ENCODE peak calls at places on chromosomes 1 and 21, in five cellular contexts. X is tibial nerve; G is cardiac muscle cell; A is transverse colon; P is CD8-positive, alpha-beta T cell. T is an unnamed sample. For H3K36me3, the result is how much of the 10 kb centered on the place peaks cover.

GRCh38 chr21:39654951-39655350 is 42.2 kb downstream of the B3GALT5 start:
- DNase-seq in X (no peak), G (no peak), A (no peak), P (no peak), T (no peak)

GRCh38 chr1:183124259-183124658 is 61.8 kb upstream of the LAMC2 start:
- DNase-seq in X (no peak), G (no peak), A (peak), P (no peak), T (no peak)

GRCh38 chr1:66925944-66926343 is 1.2 kb downstream of the MIER1 start:
- DNase-seq in X (no peak), G (no peak), A (no peak), P (no peak), T (peak)

GRCh38 chr1:37096523-37096922 is 62.2 kb upstream of the GRIK3 start:
- DNase-seq in X (no peak), G (no peak), A (no peak), P (no peak), T (peak)

GRCh38 chr1:4702927-4703326 is 48.5 kb downstream of the AJAP1 start:
- DNase-seq in X (no peak), G (peak), A (no peak), P (no peak), T (no peak)

GRCh38 chr1:172206256-172206655 is 214.2 kb upstream of the C1orf105 start:
- DNase-seq in X (no peak), G (no peak), A (no peak), P (no peak), T (no peak)

GRCh38 chr21:41751621-41752020 is 15.2 kb downstream of the RIPK4 start:
- DNase-seq in X (no peak), G (no peak), A (no peak), P (no peak), T (no peak)

GRCh38 chr1:7572654-7573152 is 198.4 kb upstream of the VAMP3 start:
- DNase-seq in X (no peak), G (no peak), A (peak), P (no peak), T (no peak)

GRCh38 chr1:69700770-69701169 is 133.0 kb downstream of the LRRC7 start:
- DNase-seq in X (no peak), G (peak), A (no peak), P (no peak), T (peak)

GRCh38 chr1:173475564-173476196 is 1.5 kb upstream of the PRDX6 start:
- DNase-seq in X (no peak), G (peak), A (peak), P (no peak), T (no peak)

GRCh38 chr1:21539933-21540332 is 30.7 kb downstream of the ALPL start:
- DNase-seq in X (no peak), G (no peak), A (peak), P (no peak), T (peak)

GRCh38 chr1:20719871-20720620 is 2.2 kb upstream of the KIF17 start:
- DNase-seq in X (no peak), G (no peak), A (peak), P (no peak), T (peak)

GRCh38 chr1:58748625-58749198 is 35.1 kb downstream of the JUN start:
- DNase-seq in X (no peak), G (no peak), A (no peak), P (no peak), T (no peak)

GRCh38 chr1:58746182-58746581 is 37.7 kb downstream of the JUN start:
- DNase-seq in X (no peak), G (no peak), A (no peak), P (no peak), T (no peak)

GRCh38 chr1:58745666-58746065 is 38.2 kb downstream of the JUN start:
- DNase-seq in X (no peak), G (no peak), A (no peak), P (no peak), T (no peak)

GRCh38 chr1:58745086-58745485 is 38.8 kb downstream of the JUN start:
- DNase-seq in X (no peak), G (no peak), A (no peak), P (no peak), T (no peak)

GRCh38 chr1:58746757-58747156 is 37.1 kb downstream of the JUN start:
- DNase-seq in X (no peak), G (no peak), A (no peak), P (no peak), T (no peak)
- TF ChIP-seq CTCF in X (no peak), G (no peak), A (no peak), P (no peak), T (no peak)

GRCh38 chr21:46206163-46207005 is 22.1 kb upstream of the SPATC1L start:
- DNase-seq in X (no peak), G (no peak), A (peak), P (no peak), T (no peak)

GRCh38 chr21:46205121-46205520 is 20.9 kb upstream of the SPATC1L start:
- DNase-seq in X (no peak), G (no peak), A (no peak), P (no peak), T (no peak)

GRCh38 chr21:46207920-46208571 is 20.5 kb downstream of the LSS start:
- DNase-seq in X (no peak), G (no peak), A (no peak), P (no peak), T (no peak)

GRCh38 chr21:46207006-46207919 is 21.3 kb downstream of the LSS start:
- DNase-seq in X (no peak), G (no peak), A (no peak), P (no peak), T (no peak)

DNA sequence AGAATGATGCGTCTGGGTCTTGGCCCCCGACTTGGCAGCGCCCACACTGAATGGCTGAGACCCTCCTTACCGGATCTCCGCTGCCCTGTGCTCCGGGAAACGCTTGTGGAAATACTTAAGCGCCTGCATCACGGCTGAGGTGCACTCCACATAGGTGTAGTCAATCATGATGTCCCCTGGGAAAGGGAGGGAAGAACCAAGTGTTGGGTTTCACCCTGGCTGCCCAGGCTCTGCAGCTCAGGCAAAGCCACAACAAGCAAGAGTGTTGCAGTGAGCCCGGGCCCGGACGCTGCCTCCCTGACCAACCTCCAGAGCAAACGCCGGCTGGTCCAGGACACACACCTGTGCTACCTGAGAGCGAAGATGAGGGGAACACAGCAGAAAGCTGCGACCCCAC is 21.5 kb upstream of the SPATC1L start:
- DNase-seq in X (no peak), G (no peak), A (peak), P (no peak), T (no peak)
- H3K36me3 ChIP-seq in X (under half), G (under half), A (half or more), P (under half), T (under half)

DNA sequence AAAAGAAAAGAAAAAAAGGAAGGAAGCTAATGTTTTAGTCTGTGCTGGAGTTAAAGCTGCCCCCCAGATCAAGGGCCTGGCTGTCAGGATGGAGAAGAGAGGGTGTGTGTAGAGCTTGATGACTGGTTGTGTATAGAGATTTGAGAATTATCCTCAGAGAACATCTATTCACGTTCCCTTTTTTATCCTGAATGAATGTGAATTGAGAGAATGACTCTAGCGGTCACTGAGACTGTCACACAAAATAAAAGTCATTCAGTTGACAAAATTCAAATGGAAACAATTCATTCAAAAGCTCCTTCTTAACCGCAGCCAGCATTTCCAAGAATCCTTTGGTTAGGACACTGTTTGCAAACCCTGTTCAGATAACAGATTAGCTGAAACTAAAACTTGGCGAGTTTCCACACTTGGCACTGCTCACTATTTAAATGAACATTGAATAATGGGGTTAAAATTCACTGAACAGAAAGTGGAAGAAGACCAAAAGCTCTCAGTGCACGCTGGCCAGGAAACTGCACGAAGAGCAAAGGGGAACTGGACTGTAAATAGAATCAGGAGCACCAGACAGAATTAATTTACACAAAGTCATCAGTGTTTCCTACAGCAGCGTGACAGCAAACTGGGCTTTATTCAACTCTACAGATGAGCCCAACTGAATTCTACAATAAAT is 13.6 kb upstream of the FAM89A start:
- DNase-seq in X (no peak), G (peak), A (peak), P (no peak), T (no peak)
- TF ChIP-seq CTCF in X (no peak), G (no peak), A (no peak), P (no peak), T (no peak)

DNA sequence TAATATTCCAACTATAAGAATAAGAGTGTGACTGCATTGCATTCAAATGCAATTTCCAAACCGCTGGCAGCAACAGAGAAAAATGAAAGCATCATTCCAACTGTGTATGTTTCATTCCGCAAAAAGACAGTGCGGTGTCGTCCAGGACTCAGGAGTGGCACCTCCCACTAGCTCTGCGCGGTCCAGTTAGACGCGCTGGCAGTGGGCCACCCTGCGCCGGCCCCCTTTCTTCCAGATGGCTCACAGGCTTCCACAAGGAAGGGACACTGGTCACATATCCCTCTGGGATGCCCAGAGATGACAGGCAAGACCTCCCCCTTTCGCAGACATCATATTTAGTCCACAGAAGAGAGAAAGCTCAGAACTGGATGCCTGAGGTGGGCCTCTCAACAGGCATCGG is 11.9 kb downstream of the WRAP73 start:
- DNase-seq in X (no peak), G (no peak), A (no peak), P (no peak), T (no peak)
- H3K36me3 ChIP-seq in X (under half), G (under half), A (under half), P (under half), T (under half)

GRCh38 chr1:77825356-77825709 is 45.9 kb downstream of the MIGA1 start:
- DNase-seq in X (no peak), G (peak), A (peak), P (no peak), T (peak)
- TF ChIP-seq CTCF in X (no peak), G (peak), A (peak), P (no peak), T (peak)

DNA sequence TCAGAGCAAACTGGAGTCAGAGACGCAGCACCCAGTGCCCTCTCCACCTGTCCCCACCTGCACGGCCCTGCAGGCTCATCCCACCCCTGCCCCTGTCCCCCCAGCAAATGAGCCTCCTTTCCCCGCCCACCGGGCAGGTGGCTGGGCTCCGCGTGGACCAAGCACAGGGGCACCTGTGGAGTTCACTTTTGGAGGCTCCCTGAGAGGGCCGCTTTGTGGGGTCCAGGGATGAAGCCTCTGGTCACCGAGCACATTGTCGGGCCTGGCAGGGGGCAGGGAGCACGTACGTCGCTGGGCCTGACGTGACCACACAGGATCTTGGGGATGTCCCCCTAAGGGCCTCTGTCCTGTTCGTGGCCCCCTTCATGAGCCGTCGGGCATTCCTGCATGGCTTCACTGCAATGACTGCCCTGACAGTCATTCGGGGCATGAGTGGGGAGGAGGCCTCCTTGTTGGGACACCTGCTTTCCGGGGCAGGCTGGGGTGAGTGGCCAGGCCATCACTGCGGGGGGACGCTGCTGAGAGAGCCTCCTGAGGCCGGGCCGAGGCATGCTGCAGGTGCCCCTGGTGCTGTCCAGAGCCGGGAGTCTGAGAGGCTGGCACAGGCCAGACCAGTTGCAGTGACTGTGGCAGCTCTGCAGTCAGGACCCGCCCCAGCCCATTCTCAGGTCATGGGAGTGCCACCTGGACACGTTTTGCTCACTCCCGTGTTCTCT is 19.7 kb downstream of the SLX9 start:
- DNase-seq in X (no peak), G (no peak), A (no peak), P (no peak), T (no peak)
- H3K36me3 ChIP-seq in X (under half), G (under half), A (under half), P (under half), T (half or more)

GRCh38 chr1:50105430-50105829 is 3.3 kb upstream of the ELAVL4 start:
- DNase-seq in X (no peak), G (no peak), A (no peak), P (no peak), T (no peak)
- TF ChIP-seq CTCF in X (no peak), G (no peak), A (no peak), P (no peak), T (peak)

DNA sequence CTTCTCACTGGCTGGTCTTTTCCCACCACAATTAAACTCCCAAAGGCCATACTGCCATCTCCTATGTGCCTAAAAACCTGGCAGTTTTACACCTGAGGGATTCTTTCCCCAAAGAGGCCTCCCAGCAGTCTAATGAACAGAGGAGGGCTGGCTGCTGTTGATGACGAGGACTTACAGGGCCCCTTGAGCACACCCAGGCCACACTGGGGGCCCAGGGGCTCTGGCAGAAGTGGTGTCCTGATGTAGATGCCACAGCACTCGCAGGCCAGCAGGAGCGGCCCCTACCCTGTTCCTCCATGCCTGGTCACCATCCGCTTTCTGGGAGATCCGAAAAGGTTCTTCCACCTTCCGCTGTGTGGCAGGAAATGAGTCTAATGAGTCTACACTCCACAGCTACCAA is 24.2 kb downstream of the POFUT2 start:
- DNase-seq in X (peak), G (no peak), A (no peak), P (no peak), T (no peak)
- H3K36me3 ChIP-seq in X (under half), G (under half), A (under half), P (under half), T (under half)

GRCh38 chr1:57122031-57122430 is 156.2 kb upstream of the C8B start:
- DNase-seq in X (no peak), G (peak), A (no peak), P (no peak), T (no peak)
- TF ChIP-seq CTCF in X (no peak), G (no peak), A (no peak), P (no peak), T (no peak)